ENCODE peak calls at places on chromosomes 1 and 21, in eight cellular contexts. L is endodermal cell; B is OCI-LY7; I is adrenal gland; X is CD4-positive, alpha-beta T cell; A is heart left ventricle; T is thoracic aorta; F is HCT116. O is an unnamed sample.

GRCh38 chr1:234433563-234434285 is 45.3 kb downstream of the TARBP1 start:
- DNase-seq in B (no peak), T (no peak), L (no peak), F (no peak), I (no peak), A (no peak), X (no peak), O (no peak)

GRCh38 chr1:230807029-230807428 is 59.8 kb downstream of the CAPN9 start:
- DNase-seq in I (no peak), L (peak), F (no peak), A (peak), X (no peak), T (peak), B (no peak), O (no peak)

GRCh38 chr1:185238447-185238846 is 78.6 kb downstream of the IVNS1ABP start:
- DNase-seq in L (no peak), I (no peak), A (no peak), B (peak), F (peak), X (no peak), T (no peak), O (no peak)

GRCh38 chr1:116971481-116971880 is 30.1 kb upstream of the CD101 start:
- DNase-seq in F (no peak), A (no peak), X (no peak), L (no peak), B (no peak), I (no peak), T (no peak), O (no peak)

GRCh38 chr1:85553416-85553815 is 27.1 kb upstream of the CCN1 start:
- DNase-seq in L (no peak), B (no peak), A (no peak), T (no peak), F (no peak), I (no peak), X (no peak), O (no peak)

GRCh38 chr1:36825226-36825625 is 209.1 kb downstream of the GRIK3 start:
- DNase-seq in F (no peak), X (no peak), B (no peak), A (no peak), L (no peak), T (no peak), I (no peak), O (no peak)

GRCh38 chr1:242017580-242018233 is 18.8 kb upstream of the MAP1LC3C start:
- DNase-seq in A (peak), B (peak), I (peak), F (peak), X (peak), T (peak), L (peak), O (no peak)

GRCh38 chr1:115577513-115577912 is 64.3 kb upstream of the VANGL1 start:
- DNase-seq in L (no peak), F (no peak), T (no peak), A (no peak), X (no peak), I (no peak), B (no peak), O (no peak)

GRCh38 chr1:167663002-167663772 is 33.2 kb downstream of the RCSD1 start:
- DNase-seq in I (peak), L (no peak), B (no peak), T (no peak), A (no peak), F (no peak), X (no peak), O (no peak)

GRCh38 chr1:107682467-107682866 is 282.5 kb downstream of the VAV3 start:
- DNase-seq in A (no peak), T (no peak), B (no peak), F (no peak), I (no peak), X (no peak), L (no peak), O (no peak)

GRCh38 chr1:160046494-160047115 is 14.8 kb upstream of the PIGM start:
- DNase-seq in X (no peak), I (peak), F (no peak), L (peak), A (peak), B (peak), T (no peak), O (no peak)

GRCh38 chr1:29831500-29832117 is 595.3 kb downstream of the PTPRU start:
- DNase-seq in L (peak), T (no peak), X (no peak), I (no peak), B (no peak), F (no peak), A (no peak), O (no peak)

GRCh38 chr1:6012529-6013318 is 20.5 kb upstream of the NPHP4 start:
- DNase-seq in L (no peak), I (no peak), A (no peak), X (no peak), F (no peak), T (no peak), B (no peak), O (no peak)

GRCh38 chr21:42156690-42157605 is 62.0 kb upstream of the ABCG1 start:
- DNase-seq in X (no peak), I (no peak), L (peak), T (no peak), F (no peak), A (no peak), B (no peak), O (no peak)

GRCh38 chr21:36100971-36101641 is 31.3 kb downstream of the CBR1 start:
- DNase-seq in T (no peak), B (no peak), I (no peak), X (no peak), L (no peak), F (no peak), A (no peak), O (no peak)

GRCh38 chr1:163085041-163085903 is 16.1 kb downstream of the RGS4 start:
- DNase-seq in F (no peak), B (no peak), L (no peak), A (no peak), T (no peak), X (no peak), I (no peak), O (no peak)

GRCh38 chr1:173715538-173715844 is 710 bp downstream of the KLHL20 start:
- DNase-seq in B (no peak), X (no peak), A (no peak), L (no peak), T (no peak), I (no peak), F (no peak), O (no peak)

GRCh38 chr1:185551008-185551407 is 183.2 kb upstream of the HMCN1 start:
- DNase-seq in T (no peak), I (no peak), A (no peak), L (no peak), X (no peak), B (no peak), F (no peak), O (no peak)

GRCh38 chr1:29264773-29265389 is 28.6 kb downstream of the PTPRU start:
- DNase-seq in F (no peak), B (no peak), T (no peak), A (no peak), L (no peak), X (no peak), I (no peak), O (no peak)

GRCh38 chr1:230430499-230430898 is 4.4 kb upstream of the PGBD5 start:
- DNase-seq in B (no peak), A (no peak), I (no peak), T (no peak), X (no peak), F (no peak), L (no peak), O (no peak)

GRCh38 chr21:42684109-42684916 is 30.9 kb downstream of the PDE9A start:
- DNase-seq in L (no peak), X (peak), A (no peak), I (no peak), F (no peak), B (peak), T (no peak), O (no peak)

GRCh38 chr1:206923009-206923960 is 1.5 kb upstream of the FCMR start:
- DNase-seq in B (peak), X (peak), L (no peak), F (no peak), I (no peak), A (peak), T (no peak), O (peak)

GRCh38 chr21:26572668-26573381 is at the start of gene CYYR1:
- DNase-seq in A (peak), T (no peak), B (no peak), F (no peak), L (peak), I (peak), X (no peak), O (no peak)

GRCh38 chr1:245687129-245687635 is 532.4 kb downstream of the KIF26B start:
- DNase-seq in T (no peak), I (no peak), F (no peak), A (no peak), L (peak), B (no peak), X (no peak), O (no peak)

GRCh38 chr1:19559641-19560040 is 74.3 kb upstream of the CAPZB start:
- DNase-seq in A (no peak), I (no peak), B (no peak), T (no peak), X (no peak), L (no peak), F (no peak), O (no peak)

GRCh38 chr1:55129194-55129728 is 85.9 kb downstream of the USP24 start:
- DNase-seq in F (no peak), A (no peak), B (no peak), T (peak), I (peak), X (no peak), L (no peak), O (no peak)

GRCh38 chr21:42683371-42684108 is 30.1 kb downstream of the PDE9A start:
- DNase-seq in I (no peak), L (no peak), A (no peak), X (no peak), B (no peak), T (no peak), F (no peak), O (no peak)

GRCh38 chr1:203464226-203464625 is 11.4 kb upstream of the PRELP start:
- DNase-seq in X (no peak), F (no peak), T (no peak), I (no peak), B (no peak), L (no peak), A (no peak), O (no peak)

GRCh38 chr1:100921110-100921706 is 25.3 kb downstream of the SLC30A7 start:
- DNase-seq in A (no peak), F (peak), X (no peak), T (no peak), B (peak), L (no peak), I (no peak), O (no peak)

GRCh38 chr1:221793439-221794078 is 51.7 kb upstream of the DUSP10 start:
- DNase-seq in A (no peak), B (no peak), L (no peak), T (no peak), F (no peak), I (no peak), X (no peak), O (no peak)

GRCh38 chr1:14267991-14268390 is 330.5 kb upstream of the KAZN start:
- DNase-seq in X (no peak), T (no peak), B (no peak), F (no peak), A (no peak), L (no peak), I (no peak), O (no peak)

GRCh38 chr1:24878775-24879742 is 51.0 kb downstream of the RUNX3 start:
- DNase-seq in X (no peak), L (no peak), A (peak), F (no peak), T (no peak), I (no peak), B (no peak), O (no peak)

GRCh38 chr1:204728456-204728855 is 42.9 kb upstream of the LRRN2 start:
- DNase-seq in I (no peak), X (no peak), F (no peak), A (no peak), B (no peak), T (no peak), L (no peak), O (no peak)

GRCh38 chr1:148355976-148356375 is 127.1 kb downstream of the PPIAL4G start:
- DNase-seq in F (no peak), I (no peak), B (no peak), T (no peak), A (no peak), X (no peak), L (no peak), O (no peak)

GRCh38 chr1:156622581-156623297 is 3.5 kb downstream of the HAPLN2 start:
- DNase-seq in L (no peak), X (no peak), B (no peak), T (no peak), F (no peak), I (no peak), A (no peak), O (no peak)

GRCh38 chr1:235331391-235331790 is 3.0 kb downstream of the GGPS1 start:
- DNase-seq in A (no peak), T (no peak), I (no peak), L (no peak), X (no peak), B (no peak), F (no peak), O (no peak)

GRCh38 chr1:247330548-247331171 is 1.0 kb downstream of the ZNF496 start:
- DNase-seq in A (no peak), T (no peak), X (no peak), F (no peak), I (no peak), B (no peak), L (no peak), O (no peak)

GRCh38 chr1:247332901-247333361 is 1.3 kb upstream of the ZNF496 start:
- DNase-seq in B (no peak), I (no peak), A (peak), X (no peak), T (no peak), F (no peak), L (peak), O (no peak)

GRCh38 chr1:247332215-247332900 is 691 bp upstream of the ZNF496 start:
- DNase-seq in L (peak), X (peak), F (no peak), T (no peak), A (peak), B (peak), I (peak), O (peak)

GRCh38 chr1:247331526-247332214 is at the start of gene ZNF496:
- DNase-seq in I (peak), A (peak), B (peak), X (peak), F (peak), L (peak), T (peak), O (no peak)

DNA sequence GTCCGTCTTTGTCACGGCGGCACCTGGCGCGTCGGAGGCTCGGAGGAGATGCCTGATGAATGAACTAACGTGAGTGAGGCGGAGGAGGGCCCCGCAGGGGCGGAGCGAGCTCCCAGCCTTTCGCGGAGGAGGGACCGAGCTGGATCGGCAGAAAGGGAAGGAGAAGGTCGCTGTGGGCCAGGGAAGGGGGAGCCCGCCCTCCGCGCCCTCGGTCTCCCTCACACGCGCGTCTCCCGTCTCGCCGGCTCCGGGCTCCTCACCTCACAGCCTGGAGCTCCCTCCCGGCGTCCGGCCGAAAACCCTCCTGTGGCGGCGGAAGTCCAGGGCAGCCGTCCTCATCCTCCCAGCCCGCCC is 518 bp downstream of the ZNF496 start:
- DNase-seq in F (peak), X (peak), T (peak), B (peak), L (peak), A (peak), I (peak), O (no peak)
- H3K27ac ChIP-seq in F (peak), X (no peak), T (peak), B (peak), L (peak), A (peak), I (peak), O (peak)

GRCh38 chr1:40508375-40509341 is at the start of gene EXO5:
- DNase-seq in B (peak), T (peak), F (no peak), X (peak), L (peak), I (peak), A (peak), O (peak)

GRCh38 chr1:40507973-40508372 is 594 bp upstream of the EXO5 start:
- DNase-seq in I (no peak), F (no peak), L (no peak), B (no peak), T (no peak), X (no peak), A (no peak), O (no peak)
- H3K27ac ChIP-seq in I (no peak), F (no peak), L (no peak), B (peak), T (peak), X (peak), A (peak), O (peak)

DNA sequence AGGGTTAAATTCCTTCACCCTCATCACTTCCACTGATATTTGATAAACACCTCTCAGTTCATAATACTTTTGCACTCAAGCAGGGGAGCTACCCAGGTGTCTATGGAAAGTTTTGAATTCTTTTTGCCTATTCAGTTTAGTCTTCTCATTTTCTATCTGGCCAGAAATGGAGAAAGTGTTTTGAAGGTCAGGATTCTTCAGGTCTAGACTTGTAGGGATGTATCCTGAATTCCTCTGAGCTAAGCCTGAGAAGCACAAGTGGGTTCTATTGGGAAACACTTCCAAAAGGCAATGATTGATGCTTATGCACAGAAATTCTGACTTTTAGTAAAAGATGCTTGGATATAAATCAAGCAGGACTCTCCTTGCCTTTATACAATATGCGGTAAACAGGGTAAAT is 217.8 kb upstream of the HOOK1 start:
- DNase-seq in L (no peak), F (no peak), B (no peak), T (no peak), A (no peak), I (no peak), X (no peak), O (no peak)
- H3K27ac ChIP-seq in L (no peak), F (no peak), B (no peak), T (no peak), A (peak), I (no peak), X (no peak), O (peak)

DNA sequence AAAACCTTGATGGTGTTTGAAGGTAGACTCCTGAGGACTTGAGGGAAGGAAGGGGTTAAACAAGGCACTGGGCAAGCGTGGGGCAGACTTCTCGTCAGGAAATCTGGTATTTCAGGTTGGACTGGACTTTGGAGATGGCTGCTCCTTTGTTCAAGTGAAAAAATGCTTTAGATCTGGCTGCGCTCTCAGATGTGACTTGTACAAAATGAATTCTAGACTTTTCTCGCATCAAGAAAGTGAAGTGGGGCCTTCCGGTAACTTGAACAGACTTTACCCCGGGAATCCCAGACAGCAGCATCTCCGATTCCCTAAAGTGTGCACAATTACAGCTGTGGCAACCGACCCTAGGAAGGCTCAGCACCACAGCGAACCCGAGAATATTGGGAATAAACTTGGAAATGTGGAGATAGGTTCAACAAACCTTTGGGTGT is 44.3 kb upstream of the ERRFI1 start:
- DNase-seq in X (no peak), A (no peak), I (no peak), T (no peak), F (peak), B (no peak), L (no peak), O (no peak)
- H3K27ac ChIP-seq in X (no peak), A (no peak), I (no peak), T (no peak), F (peak), B (no peak), L (no peak), O (peak)

DNA sequence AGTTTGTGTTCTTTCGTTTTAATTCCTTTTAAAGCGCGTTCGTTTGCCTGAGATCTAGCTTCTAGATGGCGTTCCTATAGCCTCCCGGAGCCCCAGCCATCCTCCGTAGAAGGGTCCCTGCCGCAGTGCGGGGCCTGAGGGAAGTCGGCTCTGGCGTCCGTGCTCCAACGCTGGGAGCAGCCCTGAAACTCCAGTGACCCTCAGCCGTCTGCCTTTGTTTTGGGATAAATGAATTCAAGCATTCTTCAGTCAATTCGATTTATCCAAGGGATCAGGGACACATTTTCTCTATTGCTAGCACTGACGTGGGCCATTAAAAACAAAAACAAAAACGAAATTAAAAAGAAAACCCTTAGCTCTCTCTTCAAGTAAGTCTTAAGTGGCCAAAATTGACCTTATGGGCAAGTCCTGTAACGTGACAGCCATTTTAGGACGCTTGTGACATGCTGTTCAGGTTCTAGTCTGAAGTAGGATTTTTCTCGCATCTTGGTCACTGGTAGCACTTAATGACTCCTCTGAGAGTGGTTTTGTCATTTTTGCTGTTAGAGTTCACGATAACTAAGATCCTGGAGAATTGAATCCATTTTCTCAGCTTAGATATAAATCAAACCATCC is 757 bp upstream of the HSPA13 start:
- DNase-seq in L (no peak), A (no peak), X (no peak), F (no peak), T (no peak), B (peak), I (peak), O (no peak)
- H3K27ac ChIP-seq in L (peak), A (peak), X (peak), F (peak), T (peak), B (peak), I (peak), O (peak)

DNA sequence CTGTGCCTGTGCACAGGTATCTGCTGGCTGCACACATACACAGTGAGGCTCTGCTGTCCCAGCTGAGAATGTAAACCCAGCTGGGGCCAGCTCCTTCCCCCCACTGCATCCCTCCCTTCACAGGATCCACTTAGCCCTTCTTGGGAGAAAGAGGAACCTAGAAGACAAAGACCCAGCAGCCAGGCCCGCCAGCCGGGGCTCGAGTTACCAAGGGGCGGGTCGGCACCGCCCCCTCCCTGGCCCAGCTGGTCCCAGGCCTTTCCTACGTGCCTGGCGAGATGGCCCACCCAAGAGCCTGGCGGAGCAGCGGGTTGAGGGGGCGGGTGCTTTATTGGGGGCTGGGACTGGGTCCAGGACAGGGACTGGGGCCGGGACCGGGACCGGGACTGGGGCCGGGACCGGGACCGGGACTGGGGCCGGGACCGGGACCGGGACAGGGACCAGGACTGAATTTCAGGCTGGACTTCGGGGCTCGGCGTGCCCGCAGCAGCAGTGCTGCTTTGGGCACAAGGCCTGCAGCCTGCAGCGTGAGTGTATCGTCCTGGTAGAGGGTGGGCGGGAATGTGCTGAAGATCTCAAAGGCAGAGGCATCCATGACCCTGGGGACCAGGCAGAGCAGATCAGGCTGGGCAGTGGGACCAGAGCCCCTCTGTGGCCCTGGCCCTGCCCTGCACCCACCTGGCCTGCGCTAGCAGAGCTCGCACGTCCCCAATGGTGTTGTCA is 2.2 kb downstream of the SH3BGRL3 start:
- DNase-seq in A (no peak), X (no peak), L (peak), F (no peak), I (no peak), T (no peak), B (no peak), O (no peak)
- H3K27ac ChIP-seq in A (peak), X (peak), L (peak), F (no peak), I (no peak), T (no peak), B (no peak), O (peak)

O was measured in esophagus squamous epithelium.